ENCODE peak calls at places on chromosomes 12 and 14, in four cellular contexts. O is right lobe of liver, E is lung, N is astrocyte of the spinal cord. W is an unnamed sample.

GRCh38 chr12:115543269-115543668 is 734.2 kb downstream of the MED13L start:
- DNase-seq in O (no peak), E (no peak), N (no peak), W (no peak)

GRCh38 chr14:91219505-91220389 is 24.8 kb downstream of the GPR68 start:
- DNase-seq in N (no peak), O (no peak), E (peak), W (no peak)

GRCh38 chr14:67207810-67208209 is 18.6 kb downstream of the GARIN2 start:
- DNase-seq in N (no peak), E (no peak), O (no peak), W (no peak)

GRCh38 chr14:106657460-106657859 is 1131.1 kb downstream of the TMEM121 start:
- DNase-seq in N (no peak), E (no peak), O (no peak), W (no peak)

GRCh38 chr14:58414845-58415244 is 12.5 kb downstream of the TIMM9 start:
- DNase-seq in E (no peak), O (no peak), N (no peak), W (no peak)

GRCh38 chr12:127178463-127178862 is 1088.5 kb upstream of the TMEM132C start:
- DNase-seq in O (no peak), E (no peak), N (no peak), W (no peak)

GRCh38 chr12:116331876-116332275 is 54.4 kb upstream of the MED13L start:
- DNase-seq in N (no peak), E (no peak), O (no peak), W (no peak)

GRCh38 chr12:65649126-65649525 is 175.2 kb upstream of the HMGA2 start:
- DNase-seq in N (peak), O (no peak), E (peak), W (no peak)

GRCh38 chr12:69120331-69120730 is 119.0 kb upstream of the CPSF6 start:
- DNase-seq in O (no peak), N (no peak), E (no peak), W (no peak)

GRCh38 chr14:31263485-31264133 is 56.0 kb upstream of the HECTD1 start:
- DNase-seq in E (peak), O (peak), N (peak), W (no peak)

GRCh38 chr12:65232490-65233077 is 45.9 kb upstream of the MSRB3 start:
- DNase-seq in O (no peak), N (peak), E (no peak), W (no peak)

GRCh38 chr14:64095620-64096019 is 198.6 kb downstream of the ESR2 start:
- DNase-seq in E (no peak), N (peak), O (no peak), W (no peak)

GRCh38 chr12:76588881-76589565 is 29.5 kb upstream of the OSBPL8 start:
- DNase-seq in N (peak), E (no peak), O (no peak), W (no peak)

GRCh38 chr12:92292016-92292415 is 146.4 kb upstream of the BTG1 start:
- DNase-seq in O (no peak), E (no peak), N (no peak), W (no peak)

GRCh38 chr12:546920-547845 is 87.4 kb downstream of the B4GALNT3 start:
- DNase-seq in N (peak), O (peak), E (peak), W (no peak)

GRCh38 chr14:98445736-98446135 is 826.3 kb downstream of the BCL11B start:
- DNase-seq in E (no peak), O (no peak), N (no peak), W (no peak)

GRCh38 chr14:98446508-98446907 is 825.5 kb downstream of the BCL11B start:
- DNase-seq in E (no peak), O (no peak), N (no peak), W (no peak)

DNA sequence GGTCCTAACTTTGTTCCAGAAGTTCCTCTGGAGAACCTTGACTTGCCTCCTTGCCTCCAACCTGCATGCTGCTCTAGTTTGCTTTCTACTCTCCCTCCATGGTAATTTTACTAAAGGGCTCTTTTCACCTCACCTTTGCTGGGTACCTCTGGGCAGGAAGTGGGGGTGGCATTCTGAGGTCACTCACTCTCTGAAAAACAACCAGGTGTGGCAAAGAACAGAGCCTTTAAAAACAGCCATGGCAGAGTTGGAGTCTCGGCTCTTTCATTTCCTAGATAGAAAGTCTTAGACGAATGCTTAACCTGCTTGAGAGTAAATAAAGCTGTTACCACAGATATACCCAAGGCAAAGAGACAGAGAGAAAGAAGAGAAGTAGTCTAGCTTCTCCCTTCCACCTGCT is 827.9 kb downstream of the BCL11B start:
- DNase-seq in O (no peak), E (no peak), N (no peak), W (no peak)
- H3K4me3 ChIP-seq in O (no peak), E (no peak), N (no peak), W (no peak)

GRCh38 chr12:112001555-112001954 is 11.4 kb downstream of the TMEM116 start:
- DNase-seq in N (no peak), O (no peak), E (no peak), W (no peak)
- H3K4me3 ChIP-seq in N (no peak), O (no peak), E (no peak), W (no peak)

GRCh38 chr12:95446511-95446910 is 27.4 kb upstream of the METAP2 start:
- DNase-seq in E (no peak), N (peak), O (peak), W (no peak)
- H3K4me3 ChIP-seq in E (no peak), N (peak), O (peak), W (no peak)

GRCh38 chr12:62263956-62264355 is 3.8 kb downstream of the USP15 start:
- DNase-seq in N (no peak), O (no peak), E (no peak), W (no peak)
- H3K4me3 ChIP-seq in N (no peak), O (no peak), E (no peak), W (no peak)

GRCh38 chr12:52026267-52026666 is 19.5 kb downstream of the TAMALIN start:
- DNase-seq in E (no peak), N (no peak), O (no peak), W (no peak)
- H3K4me3 ChIP-seq in E (no peak), N (no peak), O (no peak), W (no peak)

DNA sequence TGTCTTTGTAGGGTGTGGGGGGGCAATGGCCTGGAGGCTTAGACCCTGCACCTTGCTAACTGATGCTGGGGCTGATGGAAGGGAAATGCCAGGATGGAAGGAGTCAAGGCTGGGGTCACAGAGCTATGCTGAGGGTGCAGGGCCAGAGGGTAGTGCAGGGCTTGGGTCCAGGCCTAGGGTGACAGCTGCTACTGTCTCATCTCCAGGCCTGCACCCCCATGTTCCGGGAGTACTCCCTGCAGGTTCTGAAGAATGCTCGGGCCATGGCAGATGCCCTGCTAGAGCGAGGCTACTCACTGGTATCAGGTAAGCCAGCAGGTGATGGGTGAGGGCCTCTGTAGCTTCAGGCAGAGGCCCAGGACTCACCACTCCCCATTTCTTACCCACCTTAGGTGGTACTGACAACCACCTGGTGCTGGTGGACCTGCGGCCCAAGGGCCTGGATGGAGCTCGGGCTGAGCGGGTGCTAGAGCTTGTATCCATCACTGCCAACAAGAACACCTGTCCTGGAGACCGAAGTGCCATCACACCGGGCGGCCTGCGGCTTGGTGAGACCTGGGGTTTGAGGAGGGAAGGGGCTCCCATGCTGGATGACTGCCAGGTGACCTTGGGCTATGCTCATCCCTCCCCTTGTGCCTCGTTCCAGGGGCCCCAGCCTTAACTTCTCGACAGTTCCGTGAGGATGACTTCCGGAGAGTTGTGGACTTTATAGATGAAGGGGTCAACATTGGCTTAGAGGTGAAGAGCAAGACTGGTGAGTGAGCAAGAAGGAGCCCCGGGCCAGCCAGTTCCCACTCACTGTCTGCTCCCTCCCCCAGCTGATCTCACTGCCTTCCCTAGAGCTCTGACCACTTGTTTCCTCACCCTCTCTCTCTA is 4.1 kb downstream of the SHMT2 start:
- DNase-seq in E (no peak), O (no peak), N (peak), W (no peak)
- H3K4me3 ChIP-seq in E (no peak), O (no peak), N (no peak), W (no peak)

GRCh38 chr14:93970967-93971634 is 5.3 kb downstream of the ASB2 start:
- DNase-seq in O (no peak), N (no peak), E (no peak), W (no peak)
- H3K4me3 ChIP-seq in O (peak), N (no peak), E (no peak), W (no peak)

GRCh38 chr12:47707355-47707754 is 1.5 kb upstream of the RPAP3 start:
- DNase-seq in N (no peak), O (no peak), E (no peak), W (no peak)
- H3K4me3 ChIP-seq in N (no peak), O (no peak), E (no peak), W (no peak)

GRCh38 chr12:62308201-62308600 is 48.0 kb downstream of the USP15 start:
- DNase-seq in E (no peak), N (no peak), O (no peak), W (no peak)
- H3K4me3 ChIP-seq in E (no peak), N (no peak), O (no peak), W (no peak)